ENCODE peak calls at places on chromosome 17, in seven cellular contexts. E is GM04503; B is stomach; Q is stimulated activated CD4-positive, alpha-beta T cell treated with anti-CD3 and anti-CD28 coated beads, Interleukin-1b, Interleukin-23, amount 100 ng/mL, for 24 hours; S is PC-9; H is EL; G is fibroblast of lung. K is an unnamed sample.

GRCh38 chr17:27797390-27798091 is 2.8 kb downstream of the NOS2 start:
- DNase-seq in E (no peak), B (no peak), Q (no peak), S (peak), H (no peak), G (no peak), K (no peak)

GRCh38 chr17:37506678-37507077 is 17.0 kb downstream of the DUSP14 start:
- DNase-seq in E (no peak), B (no peak), Q (no peak), S (no peak), H (peak), G (peak), K (no peak)

GRCh38 chr17:29051731-29052130 is 8.8 kb downstream of the PIPOX start:
- DNase-seq in E (no peak), B (no peak), Q (no peak), S (no peak), H (no peak), G (no peak), K (no peak)

GRCh38 chr17:5331506-5331905 is 49.4 kb downstream of the RABEP1 start:
- DNase-seq in E (no peak), B (no peak), Q (no peak), S (no peak), H (peak), G (peak), K (no peak)

GRCh38 chr17:48551601-48552452 is 6.9 kb upstream of the HOXB2 start:
- DNase-seq in E (no peak), B (no peak), Q (no peak), S (no peak), H (no peak), G (peak), K (no peak)

GRCh38 chr17:47694818-47695663 is 1.1 kb downstream of the TBKBP1 start:
- DNase-seq in E (no peak), B (peak), Q (peak), S (no peak), H (peak), G (peak), K (no peak)

GRCh38 chr17:17645961-17646360 is 35.3 kb upstream of the RAI1 start:
- DNase-seq in E (no peak), B (no peak), Q (no peak), S (no peak), H (peak), G (no peak), K (no peak)

GRCh38 chr17:34999456-34999855 is 19.1 kb downstream of the LIG3 start:
- DNase-seq in E (no peak), B (no peak), Q (no peak), S (no peak), H (no peak), G (no peak), K (no peak)

GRCh38 chr17:20304961-20305360 is 162.4 kb downstream of the LGALS9B start:
- DNase-seq in E (no peak), B (no peak), Q (no peak), S (no peak), H (no peak), G (no peak), K (no peak)

GRCh38 chr17:78345172-78345571 is 14.7 kb downstream of the SOCS3 start:
- DNase-seq in E (no peak), B (no peak), Q (no peak), S (no peak), H (no peak), G (no peak), K (no peak)

GRCh38 chr17:32259596-32259995 is 6.0 kb upstream of the RHBDL3 start:
- DNase-seq in E (no peak), B (no peak), Q (no peak), S (no peak), H (peak), G (peak), K (no peak)

GRCh38 chr17:43702636-43703035 is 40.9 kb upstream of the MEOX1 start:
- DNase-seq in E (no peak), B (no peak), Q (no peak), S (no peak), H (peak), G (no peak), K (peak)

GRCh38 chr17:50101346-50102163 is 6.4 kb downstream of the PDK2 start:
- DNase-seq in E (no peak), B (peak), Q (no peak), S (no peak), H (no peak), G (peak), K (peak)

GRCh38 chr17:16288860-16289571 is 64.3 kb downstream of the CENPV start:
- DNase-seq in E (no peak), B (no peak), Q (no peak), S (no peak), H (no peak), G (no peak), K (no peak)